ENCODE peak calls at places on chromosomes 13 and 19, in nine cellular contexts. L, H, M, A, K, J, I, T and X are unnamed samples.

GRCh38 chr19:10852098-10852800 is 4.0 kb downstream of the C19orf38 start:
- DNase-seq in K (peak), L (no peak), A (no peak), I (peak), H (no peak), T (no peak), J (peak), M (no peak), X (no peak)

GRCh38 chr13:37868691-37869505 is 674 bp downstream of the TRPC4 start:
- DNase-seq in H (no peak), T (no peak), M (no peak), J (peak), I (peak), K (peak), A (no peak), L (no peak), X (no peak)

GRCh38 chr19:17429661-17430101 is 9.8 kb downstream of the MVB12A start:
- DNase-seq in J (no peak), I (no peak), K (no peak), M (no peak), T (no peak), H (no peak), A (peak), L (no peak), X (no peak)

GRCh38 chr13:39556856-39557255 is 46.1 kb downstream of the LHFPL6 start:
- DNase-seq in M (no peak), H (no peak), K (no peak), J (no peak), L (no peak), A (no peak), T (no peak), I (no peak), X (no peak)

GRCh38 chr13:78638216-78638615 is 20.7 kb downstream of the OBI1 start:
- DNase-seq in H (no peak), A (no peak), L (no peak), T (no peak), M (no peak), I (no peak), K (no peak), J (no peak), X (no peak)

GRCh38 chr19:19372656-19373416 is 32.6 kb upstream of the GATAD2A start:
- DNase-seq in A (peak), K (peak), M (no peak), L (peak), H (peak), T (peak), J (no peak), I (peak), X (peak)

GRCh38 chr13:37070956-37071355 is 11.5 kb upstream of the SUPT20H start:
- DNase-seq in J (no peak), I (no peak), H (no peak), K (no peak), A (no peak), L (no peak), M (no peak), T (no peak), X (no peak)

GRCh38 chr19:46995492-46995891 is 24.1 kb upstream of the NPAS1 start:
- DNase-seq in J (no peak), I (no peak), T (no peak), L (no peak), M (no peak), K (no peak), A (no peak), H (no peak), X (no peak)

GRCh38 chr13:44903596-44903995 is 85.7 kb downstream of the NUFIP1 start:
- DNase-seq in H (no peak), M (peak), J (peak), A (peak), L (no peak), I (peak), K (peak), T (no peak), X (no peak)

GRCh38 chr19:3669134-3669436 is 31.2 kb downstream of the PIP5K1C start:
- DNase-seq in J (no peak), I (no peak), T (no peak), H (no peak), A (no peak), M (no peak), K (no peak), L (no peak), X (no peak)

GRCh38 chr19:42333975-42334696 is 8.7 kb downstream of the MEGF8 start:
- DNase-seq in K (no peak), T (no peak), H (no peak), I (no peak), M (no peak), J (no peak), L (no peak), A (no peak), X (no peak)

GRCh38 chr19:14971474-14971873 is 8.2 kb downstream of the SLC1A6 start:
- DNase-seq in K (no peak), M (no peak), A (no peak), H (no peak), L (no peak), J (no peak), T (no peak), I (no peak), X (no peak)

GRCh38 chr19:37718357-37718756 is 1.2 kb downstream of the ZNF607 start:
- DNase-seq in A (no peak), L (no peak), I (no peak), M (no peak), J (no peak), H (no peak), K (peak), T (no peak), X (no peak)

GRCh38 chr19:18999896-19000620 is 33.3 kb downstream of the SUGP2 start:
- DNase-seq in I (no peak), K (no peak), H (no peak), M (no peak), A (no peak), T (no peak), L (no peak), J (no peak), X (no peak)

GRCh38 chr19:11659612-11660011 is 62.3 kb downstream of the ZNF627 start:
- DNase-seq in L (no peak), M (no peak), A (no peak), K (peak), H (no peak), J (no peak), I (peak), T (peak), X (no peak)

GRCh38 chr13:80251403-80251802 is 89.5 kb downstream of the SPRY2 start:
- DNase-seq in L (no peak), J (no peak), H (no peak), I (peak), M (no peak), A (peak), K (peak), T (peak), X (peak)

GRCh38 chr13:93882086-93882651 is 597.3 kb downstream of the DCT start:
- DNase-seq in K (peak), L (no peak), M (no peak), H (no peak), T (no peak), A (no peak), I (peak), J (no peak), X (no peak)

GRCh38 chr19:10861118-10861651 is 10.2 kb upstream of the CARM1 start:
- DNase-seq in K (peak), T (no peak), A (no peak), H (no peak), J (no peak), L (peak), M (peak), I (no peak), X (no peak)

GRCh38 chr19:45455707-45456499 is 11.9 kb upstream of the FOSB start:
- DNase-seq in A (peak), L (no peak), M (peak), I (peak), K (peak), T (peak), H (peak), J (peak), X (no peak)

GRCh38 chr13:96229356-96229755 is 139.4 kb downstream of the HS6ST3 start:
- DNase-seq in T (no peak), M (no peak), K (peak), I (no peak), A (no peak), H (no peak), L (no peak), J (no peak), X (no peak)

GRCh38 chr19:12838893-12839656 is 760 bp downstream of the MAST1 start:
- DNase-seq in A (no peak), M (no peak), J (no peak), H (no peak), L (peak), T (no peak), I (no peak), K (no peak), X (no peak)

GRCh38 chr19:19526581-19527370 is 1.9 kb upstream of the YJEFN3 start:
- DNase-seq in K (no peak), I (no peak), L (no peak), H (no peak), J (no peak), T (no peak), A (no peak), M (no peak), X (no peak)

GRCh38 chr13:48873598-48873997 is 102.1 kb upstream of the FNDC3A start:
- DNase-seq in T (no peak), L (no peak), M (no peak), K (peak), H (no peak), J (no peak), A (no peak), I (peak), X (no peak)

GRCh38 chr13:33112745-33113144 is 96.5 kb downstream of the KL start:
- DNase-seq in I (no peak), J (no peak), H (no peak), L (no peak), K (peak), T (no peak), M (no peak), A (no peak), X (no peak)

GRCh38 chr19:34661357-34661756 is 15.6 kb downstream of the SCGB2B2 start:
- DNase-seq in M (peak), L (no peak), K (no peak), J (no peak), A (no peak), H (no peak), T (no peak), I (no peak), X (no peak)